ENCODE peak calls at places on chromosomes 3 and 15, in six cellular contexts. K is cardiac muscle cell, L is mucosa of descending colon, H is astrocyte, E is adrenal gland, A is heart left ventricle. I is an unnamed sample.

GRCh38 chr3:144687862-144688261 is 716.2 kb downstream of the DIPK2A start:
- DNase-seq in K (peak; percentile 18), L (no peak), H (no peak), E (no peak), A (no peak), I (no peak)

GRCh38 chr3:13492048-13492447 is 11.9 kb downstream of the HDAC11 start:
- DNase-seq in K (no peak), L (no peak), H (no peak), E (no peak), A (no peak), I (no peak)

GRCh38 chr3:151383956-151384355 is 597 bp downstream of the P2RY12 start:
- DNase-seq in K (no peak), L (no peak), H (no peak), E (no peak), A (no peak), I (no peak)

GRCh38 chr3:43218156-43218555 is 68.2 kb upstream of the SNRK start:
- DNase-seq in K (no peak), L (no peak), H (no peak), E (no peak), A (no peak), I (no peak)

GRCh38 chr15:84797212-84797611 is 19.9 kb upstream of the ALPK3 start:
- DNase-seq in K (no peak), L (no peak), H (peak; percentile 71), E (no peak), A (no peak), I (peak; percentile 77)

GRCh38 chr15:35545825-35546580 is at the start of gene DPH6:
- DNase-seq in K (peak; percentile 92), L (peak; percentile 88), H (peak; percentile 75), E (peak; percentile 83), A (peak; percentile 93), I (peak; percentile 77)

GRCh38 chr15:67680645-67681044 is 138.1 kb downstream of the MAP2K5 start:
- DNase-seq in K (peak; percentile 57), L (no peak), H (no peak), E (no peak), A (no peak), I (no peak)

GRCh38 chr3:64399205-64399800 is 174.0 kb upstream of the PRICKLE2 start:
- DNase-seq in K (peak; percentile 76), L (no peak), H (peak; percentile 25), E (peak; percentile 40), A (no peak), I (peak; percentile 73)

GRCh38 chr15:74176262-74177208 is 3.0 kb downstream of the ISLR start:
- DNase-seq in K (no peak), L (no peak), H (no peak), E (no peak), A (no peak), I (no peak)

GRCh38 chr3:127417709-127418559 is 130.1 kb upstream of the PRR20G start:
- DNase-seq in K (peak; percentile 43), L (no peak), H (no peak), E (no peak), A (no peak), I (no peak)

GRCh38 chr3:67461667-67462142 is 192.7 kb downstream of the SUCLG2 start:
- DNase-seq in K (peak; percentile 79), L (no peak), H (peak; percentile 44), E (no peak), A (no peak), I (no peak)

GRCh38 chr3:194259982-194260856 is 90.9 kb downstream of the CPN2 start:
- DNase-seq in K (peak; percentile 71), L (no peak), H (peak; percentile 70), E (no peak), A (peak; percentile 7), I (no peak)

GRCh38 chr3:45551214-45552010 is 43.1 kb upstream of the LIMD1 start:
- DNase-seq in K (peak; percentile 96), L (peak; percentile 49), H (peak; percentile 97), E (peak; percentile 46), A (peak; percentile 92), I (peak; percentile 94)

GRCh38 chr3:99808163-99808794 is 9.4 kb upstream of the CMSS1 start:
- DNase-seq in K (peak; percentile 88), L (no peak), H (peak; percentile 68), E (peak; percentile 59), A (no peak), I (peak; percentile 76)

GRCh38 chr3:106097817-106098410 is 229.1 kb upstream of the CBLB start:
- DNase-seq in K (no peak), L (no peak), H (peak; percentile 12), E (no peak), A (no peak), I (no peak)

GRCh38 chr3:98462901-98463300 is at the start of gene OR5K1:
- DNase-seq in K (no peak), L (no peak), H (no peak), E (no peak), A (no peak), I (no peak)

GRCh38 chr3:195550723-195551122 is 7.6 kb upstream of the PPP1R2 start:
- DNase-seq in K (peak; percentile 49), L (no peak), H (peak; percentile 57), E (no peak), A (no peak), I (no peak)

GRCh38 chr15:80059786-80060489 is 462 bp downstream of the ZFAND6 start:
- DNase-seq in K (peak; percentile 30), L (no peak), H (peak; percentile 8), E (peak; percentile 63), A (peak; percentile 80), I (peak; percentile 18)

GRCh38 chr15:83644453-83644852 is 9.5 kb upstream of the ADAMTSL3 start:
- DNase-seq in K (no peak), L (no peak), H (no peak), E (no peak), A (no peak), I (no peak)

GRCh38 chr15:48928877-48929538 is 34.7 kb downstream of the SHC4 start:
- DNase-seq in K (no peak), L (no peak), H (peak; percentile 63), E (no peak), A (no peak), I (no peak)

GRCh38 chr15:40909662-40910625 is 15.7 kb downstream of the VPS18 start:
- DNase-seq in K (peak; percentile 72), L (no peak), H (no peak), E (peak; percentile 87), A (peak; percentile 63), I (peak; percentile 25)
- TF ChIP-seq CTCF in K (no peak), L (no peak), H (no peak), E (no peak), A (no peak), I (no peak)

GRCh38 chr3:58249358-58250092 is 11.9 kb downstream of the ABHD6 start:
- DNase-seq in K (peak; percentile 25), L (peak; percentile 72), H (no peak), E (no peak), A (no peak), I (no peak)
- TF ChIP-seq CTCF in K (peak; percentile 39), L (no peak), H (peak; percentile 26), E (no peak), A (no peak), I (peak; percentile 40)

GRCh38 chr15:45402955-45403892 is 24.9 kb upstream of the GATM start:
- DNase-seq in K (peak; percentile 30), L (peak; percentile 67), H (peak; percentile 30), E (peak; percentile 47), A (peak; percentile 40), I (peak; percentile 43)
- TF ChIP-seq CTCF in K (no peak), L (no peak), H (no peak), E (no peak), A (no peak), I (no peak)

GRCh38 chr3:128424508-128425069 is 42.1 kb downstream of the DNAJB8 start:
- DNase-seq in K (peak; percentile 19), L (no peak), H (peak; percentile 42), E (no peak), A (no peak), I (no peak)

GRCh38 chr3:128427175-128427857 is 39.4 kb downstream of the DNAJB8 start:
- DNase-seq in K (no peak), L (no peak), H (no peak), E (no peak), A (no peak), I (no peak)

GRCh38 chr3:128425142-128425845 is 41.4 kb downstream of the DNAJB8 start:
- DNase-seq in K (no peak), L (peak; percentile 24), H (no peak), E (no peak), A (no peak), I (no peak)

GRCh38 chr3:128425846-128426127 is 40.9 kb downstream of the DNAJB8 start:
- DNase-seq in K (no peak), L (no peak), H (no peak), E (no peak), A (no peak), I (no peak)

GRCh38 chr3:128426128-128426921 is 40.4 kb downstream of the DNAJB8 start:
- DNase-seq in K (peak; percentile 37), L (peak; percentile 62), H (no peak), E (peak; percentile 25), A (peak; percentile 50), I (no peak)
- TF ChIP-seq CTCF in K (peak; percentile 65), L (peak; percentile 95), H (peak; percentile 45), E (peak; percentile 98), A (peak; percentile 80), I (peak; percentile 91)

I was measured in HFFc6.